ENCODE peak calls at places on chromosomes 1 and 21, in ten cellular contexts. One of them, this sample, is unnamed.

GRCh38 chr1:4854379-4854778 is 200.0 kb downstream of the AJAP1 start:
- DNase-seq in activated CD4-positive, alpha-beta T cell treated with anti-CD3 and anti-CD28 coated beads for 36 hours: no peak
- DNase-seq in heart right ventricle: no peak
- DNase-seq in GM12864: no peak
- DNase-seq in spleen: no peak
- DNase-seq in HS-5: no peak
- DNase-seq in stimulated activated CD8-positive, alpha-beta memory T cell treated with anti-CD3 and anti-CD28 coated beads, Interleukin-12 subunit alpha, Interleukin-12 subunit beta, amount 100 ng/mL, for 4 hours: no peak
- DNase-seq in T-cell: no peak
- DNase-seq in right atrium auricular region: no peak
- DNase-seq in heart left ventricle: no peak
- DNase-seq in this sample: no peak

GRCh38 chr1:28456078-28456477 is 49.8 kb upstream of the RCC1 start:
- DNase-seq in heart left ventricle: no peak
- DNase-seq in right atrium auricular region: no peak
- DNase-seq in spleen: no peak
- DNase-seq in GM12864: peak
- DNase-seq in HS-5: no peak
- DNase-seq in heart right ventricle: peak
- DNase-seq in stimulated activated CD8-positive, alpha-beta memory T cell treated with anti-CD3 and anti-CD28 coated beads, Interleukin-12 subunit alpha, Interleukin-12 subunit beta, amount 100 ng/mL, for 4 hours: no peak
- DNase-seq in activated CD4-positive, alpha-beta T cell treated with anti-CD3 and anti-CD28 coated beads for 36 hours: peak
- DNase-seq in T-cell: no peak
- DNase-seq in this sample: peak

GRCh38 chr1:231966983-231967382 is 340.4 kb downstream of the DISC1 start:
- DNase-seq in heart right ventricle: no peak
- DNase-seq in stimulated activated CD8-positive, alpha-beta memory T cell treated with anti-CD3 and anti-CD28 coated beads, Interleukin-12 subunit alpha, Interleukin-12 subunit beta, amount 100 ng/mL, for 4 hours: no peak
- DNase-seq in heart left ventricle: no peak
- DNase-seq in activated CD4-positive, alpha-beta T cell treated with anti-CD3 and anti-CD28 coated beads for 36 hours: no peak
- DNase-seq in right atrium auricular region: no peak
- DNase-seq in HS-5: no peak
- DNase-seq in GM12864: no peak
- DNase-seq in T-cell: no peak
- DNase-seq in spleen: no peak
- DNase-seq in this sample: no peak

GRCh38 chr1:6523566-6523965 is 30.7 kb downstream of the NOL9 start:
- DNase-seq in T-cell: no peak
- DNase-seq in GM12864: no peak
- DNase-seq in HS-5: no peak
- DNase-seq in heart left ventricle: peak
- DNase-seq in right atrium auricular region: no peak
- DNase-seq in activated CD4-positive, alpha-beta T cell treated with anti-CD3 and anti-CD28 coated beads for 36 hours: no peak
- DNase-seq in heart right ventricle: no peak
- DNase-seq in spleen: no peak
- DNase-seq in stimulated activated CD8-positive, alpha-beta memory T cell treated with anti-CD3 and anti-CD28 coated beads, Interleukin-12 subunit alpha, Interleukin-12 subunit beta, amount 100 ng/mL, for 4 hours: no peak
- DNase-seq in this sample: no peak

GRCh38 chr1:13781907-13782633 is 82.1 kb downstream of the PRDM2 start:
- DNase-seq in heart left ventricle: no peak
- DNase-seq in GM12864: no peak
- DNase-seq in T-cell: no peak
- DNase-seq in heart right ventricle: no peak
- DNase-seq in spleen: no peak
- DNase-seq in right atrium auricular region: no peak
- DNase-seq in stimulated activated CD8-positive, alpha-beta memory T cell treated with anti-CD3 and anti-CD28 coated beads, Interleukin-12 subunit alpha, Interleukin-12 subunit beta, amount 100 ng/mL, for 4 hours: no peak
- DNase-seq in activated CD4-positive, alpha-beta T cell treated with anti-CD3 and anti-CD28 coated beads for 36 hours: no peak
- DNase-seq in HS-5: no peak
- DNase-seq in this sample: no peak

GRCh38 chr1:212368073-212368484 is 46.6 kb downstream of the PACC1 start:
- DNase-seq in stimulated activated CD8-positive, alpha-beta memory T cell treated with anti-CD3 and anti-CD28 coated beads, Interleukin-12 subunit alpha, Interleukin-12 subunit beta, amount 100 ng/mL, for 4 hours: no peak
- DNase-seq in HS-5: peak
- DNase-seq in GM12864: peak
- DNase-seq in activated CD4-positive, alpha-beta T cell treated with anti-CD3 and anti-CD28 coated beads for 36 hours: peak
- DNase-seq in spleen: no peak
- DNase-seq in right atrium auricular region: no peak
- DNase-seq in heart left ventricle: no peak
- DNase-seq in T-cell: peak
- DNase-seq in heart right ventricle: peak
- DNase-seq in this sample: peak

GRCh38 chr1:201461783-201462441 is 7.1 kb downstream of the PHLDA3 start:
- DNase-seq in right atrium auricular region: peak
- DNase-seq in heart left ventricle: peak
- DNase-seq in HS-5: peak
- DNase-seq in T-cell: no peak
- DNase-seq in GM12864: no peak
- DNase-seq in heart right ventricle: peak
- DNase-seq in stimulated activated CD8-positive, alpha-beta memory T cell treated with anti-CD3 and anti-CD28 coated beads, Interleukin-12 subunit alpha, Interleukin-12 subunit beta, amount 100 ng/mL, for 4 hours: no peak
- DNase-seq in activated CD4-positive, alpha-beta T cell treated with anti-CD3 and anti-CD28 coated beads for 36 hours: no peak
- DNase-seq in spleen: peak
- DNase-seq in this sample: no peak

GRCh38 chr1:226123591-226124471 is 61.3 kb downstream of the H3-3A start:
- DNase-seq in T-cell: no peak
- DNase-seq in heart right ventricle: no peak
- DNase-seq in HS-5: no peak
- DNase-seq in spleen: peak
- DNase-seq in GM12864: no peak
- DNase-seq in right atrium auricular region: no peak
- DNase-seq in activated CD4-positive, alpha-beta T cell treated with anti-CD3 and anti-CD28 coated beads for 36 hours: no peak
- DNase-seq in stimulated activated CD8-positive, alpha-beta memory T cell treated with anti-CD3 and anti-CD28 coated beads, Interleukin-12 subunit alpha, Interleukin-12 subunit beta, amount 100 ng/mL, for 4 hours: no peak
- DNase-seq in heart left ventricle: no peak
- DNase-seq in this sample: no peak

GRCh38 chr21:21114456-21114855 is 116.2 kb downstream of the NCAM2 start:
- DNase-seq in spleen: no peak
- DNase-seq in T-cell: no peak
- DNase-seq in HS-5: no peak
- DNase-seq in stimulated activated CD8-positive, alpha-beta memory T cell treated with anti-CD3 and anti-CD28 coated beads, Interleukin-12 subunit alpha, Interleukin-12 subunit beta, amount 100 ng/mL, for 4 hours: no peak
- DNase-seq in right atrium auricular region: no peak
- DNase-seq in heart right ventricle: no peak
- DNase-seq in GM12864: no peak
- DNase-seq in activated CD4-positive, alpha-beta T cell treated with anti-CD3 and anti-CD28 coated beads for 36 hours: no peak
- DNase-seq in heart left ventricle: no peak
- DNase-seq in this sample: no peak

GRCh38 chr1:93692983-93693591 is 11.4 kb upstream of the BCAR3 start:
- DNase-seq in spleen: no peak
- DNase-seq in GM12864: peak
- DNase-seq in heart right ventricle: no peak
- DNase-seq in T-cell: no peak
- DNase-seq in right atrium auricular region: no peak
- DNase-seq in heart left ventricle: no peak
- DNase-seq in activated CD4-positive, alpha-beta T cell treated with anti-CD3 and anti-CD28 coated beads for 36 hours: peak
- DNase-seq in HS-5: peak
- DNase-seq in stimulated activated CD8-positive, alpha-beta memory T cell treated with anti-CD3 and anti-CD28 coated beads, Interleukin-12 subunit alpha, Interleukin-12 subunit beta, amount 100 ng/mL, for 4 hours: no peak
- DNase-seq in this sample: peak

GRCh38 chr1:4801192-4801924 is 146.9 kb downstream of the AJAP1 start:
- DNase-seq in stimulated activated CD8-positive, alpha-beta memory T cell treated with anti-CD3 and anti-CD28 coated beads, Interleukin-12 subunit alpha, Interleukin-12 subunit beta, amount 100 ng/mL, for 4 hours: no peak
- DNase-seq in heart right ventricle: peak
- DNase-seq in activated CD4-positive, alpha-beta T cell treated with anti-CD3 and anti-CD28 coated beads for 36 hours: no peak
- DNase-seq in heart left ventricle: peak
- DNase-seq in GM12864: no peak
- DNase-seq in right atrium auricular region: no peak
- DNase-seq in HS-5: no peak
- DNase-seq in T-cell: no peak
- DNase-seq in spleen: peak
- DNase-seq in this sample: no peak